ENCODE peak calls at places on chromosomes 6 and 20, in eight cellular contexts. W, O, G, A, I, E, P and R are unnamed samples.

GRCh38 chr6:158031445-158032353 is 50.0 kb downstream of the SYNJ2 start:
- DNase-seq in W (peak), O (peak), G (peak), A (peak), I (peak), E (peak), P (peak), R (no peak)

GRCh38 chr20:20230741-20231140 is 137.2 kb upstream of the INSM1 start:
- DNase-seq in W (no peak), O (no peak), G (no peak), A (no peak), I (no peak), E (no peak), P (no peak), R (no peak)

GRCh38 chr6:131262060-131262459 is 126.8 kb downstream of the AKAP7 start:
- DNase-seq in W (no peak), O (no peak), G (no peak), A (no peak), I (peak), E (no peak), P (no peak), R (no peak)

GRCh38 chr20:57123139-57123903 is 143.1 kb downstream of the BMP7 start:
- DNase-seq in W (no peak), O (no peak), G (no peak), A (no peak), I (peak), E (no peak), P (no peak), R (no peak)

GRCh38 chr6:13766201-13766634 is 48.1 kb downstream of the MCUR1 start:
- DNase-seq in W (peak), O (no peak), G (no peak), A (no peak), I (no peak), E (peak), P (no peak), R (no peak)

GRCh38 chr20:58634121-58634817 is 16.8 kb upstream of the STX16 start:
- DNase-seq in W (no peak), O (peak), G (no peak), A (no peak), I (no peak), E (no peak), P (no peak), R (no peak)

GRCh38 chr6:56595490-56596122 is 47.1 kb downstream of the DST start:
- DNase-seq in W (peak), O (peak), G (peak), A (peak), I (peak), E (peak), P (peak), R (no peak)

GRCh38 chr6:53926505-53926904 is 131.7 kb downstream of the LRRC1 start:
- DNase-seq in W (peak), O (no peak), G (no peak), A (no peak), I (peak), E (peak), P (no peak), R (no peak)

GRCh38 chr20:23125625-23126191 is 39.6 kb upstream of the CD93 start:
- DNase-seq in W (peak), O (no peak), G (no peak), A (no peak), I (peak), E (peak), P (no peak), R (no peak)

GRCh38 chr20:61184194-61184593 is 67.9 kb upstream of the CDH4 start:
- DNase-seq in W (no peak), O (no peak), G (no peak), A (no peak), I (no peak), E (no peak), P (no peak), R (no peak)

GRCh38 chr20:54063580-54063979 is 6.8 kb downstream of the BCAS1 start:
- DNase-seq in W (no peak), O (no peak), G (no peak), A (no peak), I (no peak), E (no peak), P (no peak), R (no peak)

GRCh38 chr6:127859956-127860355 is 40.9 kb downstream of the THEMIS start:
- DNase-seq in W (no peak), O (no peak), G (no peak), A (no peak), I (no peak), E (no peak), P (no peak), R (no peak)

GRCh38 chr20:20614391-20614790 is 98.1 kb downstream of the RALGAPA2 start:
- DNase-seq in W (peak), O (no peak), G (no peak), A (no peak), I (no peak), E (peak), P (no peak), R (no peak)

GRCh38 chr20:55882922-55883321 is 122.4 kb downstream of the CBLN4 start:
- DNase-seq in W (no peak), O (no peak), G (no peak), A (no peak), I (no peak), E (no peak), P (no peak), R (no peak)

GRCh38 chr6:35089216-35089934 is 51.8 kb downstream of the TCP11 start:
- DNase-seq in W (no peak), O (no peak), G (no peak), A (peak), I (no peak), E (no peak), P (peak), R (no peak)

GRCh38 chr6:116088946-116089345 is 11.7 kb upstream of the NT5DC1 start:
- DNase-seq in W (peak), O (no peak), G (no peak), A (no peak), I (no peak), E (no peak), P (no peak), R (no peak)

GRCh38 chr20:40416274-40416673 is 272.8 kb downstream of the MAFB start:
- DNase-seq in W (no peak), O (no peak), G (no peak), A (no peak), I (no peak), E (no peak), P (no peak), R (no peak)

GRCh38 chr20:49583669-49584417 is 15.9 kb upstream of the PTGIS start:
- DNase-seq in W (peak), O (no peak), G (no peak), A (peak), I (peak), E (peak), P (no peak), R (no peak)

GRCh38 chr6:138912308-138912707 is 75.7 kb downstream of the REPS1 start:
- DNase-seq in W (no peak), O (no peak), G (no peak), A (no peak), I (no peak), E (no peak), P (no peak), R (no peak)

GRCh38 chr20:50413088-50413500 is 97.1 kb upstream of the PTPN1 start:
- DNase-seq in W (peak), O (no peak), G (no peak), A (no peak), I (no peak), E (no peak), P (no peak), R (no peak)

GRCh38 chr6:80769101-80769500 is 662.6 kb downstream of the BCKDHB start:
- DNase-seq in W (peak), O (no peak), G (no peak), A (no peak), I (no peak), E (peak), P (no peak), R (no peak)

GRCh38 chr20:44911264-44911921 is 1.5 kb downstream of the PABPC1L start:
- DNase-seq in W (peak), O (peak), G (peak), A (peak), I (peak), E (peak), P (peak), R (no peak)

GRCh38 chr6:90343581-90343980 is 46.9 kb upstream of the BACH2 start:
- DNase-seq in W (peak), O (no peak), G (no peak), A (no peak), I (no peak), E (no peak), P (no peak), R (no peak)

GRCh38 chr6:143677891-143678737 is at the start of gene PHACTR2:
- DNase-seq in W (peak), O (peak), G (peak), A (peak), I (peak), E (peak), P (peak), R (no peak)

GRCh38 chr20:13777171-13777601 is 7.5 kb downstream of the ESF1 start:
- DNase-seq in W (peak), O (no peak), G (no peak), A (no peak), I (peak), E (no peak), P (no peak), R (no peak)